ENCODE peak calls at places on chromosomes 12 and 14, in eight cellular contexts. E is HCT116, I is HEK293T, U is HT1080, X is astrocyte of the cerebellum, N is iris pigment epithelial cell, Y is anterior cingulate cortex, S is MV-4-11. P is an unnamed sample.

GRCh38 chr12:59322473-59322872 is 273.4 kb upstream of the SLC16A7 start:
- DNase-seq in N (no peak), Y (peak; percentile 50), U (peak; percentile 1), E (no peak), X (no peak), I (no peak), S (no peak), P (no peak)

GRCh38 chr14:72270341-72270740 is 338.1 kb downstream of the RGS6 start:
- DNase-seq in X (no peak), Y (no peak), N (no peak), I (no peak), U (no peak), E (no peak), S (no peak), P (no peak)

GRCh38 chr12:101066489-101066888 is 143.5 kb downstream of the SLC5A8 start:
- DNase-seq in N (no peak), Y (no peak), E (no peak), I (no peak), U (no peak), X (no peak), S (no peak), P (no peak)

GRCh38 chr12:29238822-29239291 is 89.8 kb downstream of the FAR2 start:
- DNase-seq in I (no peak), E (no peak), S (no peak), Y (no peak), N (peak; percentile 80), U (peak; percentile 63), X (no peak), P (no peak)

GRCh38 chr12:28899951-28900350 is 249.1 kb upstream of the FAR2 start:
- DNase-seq in U (peak; percentile 84), X (peak; percentile 20), N (peak; percentile 95), I (no peak), S (no peak), Y (no peak), E (no peak), P (no peak)

GRCh38 chr12:109458086-109458485 is 19.0 kb downstream of the KCTD10 start:
- DNase-seq in I (no peak), E (no peak), N (peak; percentile 85), U (peak; percentile 36), Y (no peak), X (no peak), S (peak; percentile 1), P (no peak)

GRCh38 chr12:31590730-31591307 is at the start of gene DENND5B:
- DNase-seq in E (no peak), N (peak; percentile 61), S (peak; percentile 7), I (peak; percentile 81), Y (peak; percentile 67), X (no peak), U (peak; percentile 19), P (peak; percentile 78)

GRCh38 chr12:27627123-27627835 is 69.0 kb upstream of the REP15 start:
- DNase-seq in X (peak; percentile 93), E (no peak), I (no peak), Y (no peak), N (peak; percentile 86), U (peak; percentile 79), S (peak; percentile 80), P (no peak)

GRCh38 chr12:5038781-5039311 is 4.8 kb upstream of the KCNA5 start:
- DNase-seq in E (no peak), X (no peak), S (no peak), N (no peak), U (no peak), I (no peak), Y (no peak), P (peak; percentile 19)

GRCh38 chr12:130953783-130954543 is at the start of gene ADGRD1:
- DNase-seq in Y (no peak), S (peak; percentile 93), U (no peak), E (no peak), N (peak; percentile 56), I (no peak), X (no peak), P (no peak)

GRCh38 chr12:69511469-69511868 is 41.3 kb downstream of the FRS2 start:
- DNase-seq in N (no peak), S (no peak), X (no peak), I (no peak), E (no peak), Y (no peak), U (no peak), P (no peak)

GRCh38 chr14:61553730-61554641 is 141.3 kb upstream of the HIF1A start:
- DNase-seq in N (peak; percentile 98), I (no peak), S (peak; percentile 46), E (no peak), Y (no peak), U (peak; percentile 97), X (peak; percentile 73), P (no peak)

GRCh38 chr12:26839551-26839950 is 6.6 kb upstream of the ITPR2 start:
- DNase-seq in E (no peak), X (no peak), N (no peak), I (no peak), S (no peak), Y (no peak), U (no peak), P (no peak)

GRCh38 chr12:3040026-3040656 is 37.0 kb upstream of the TSPAN9 start:
- DNase-seq in I (no peak), U (no peak), X (no peak), Y (no peak), N (no peak), S (no peak), E (no peak), P (no peak)

GRCh38 chr12:98754095-98754494 is 109.0 kb downstream of the APAF1 start:
- DNase-seq in S (no peak), E (no peak), Y (peak; percentile 31), N (peak; percentile 50), I (no peak), U (peak; percentile 87), X (peak; percentile 68), P (no peak)

GRCh38 chr14:103711516-103712431 is 3.5 kb downstream of the XRCC3 start:
- DNase-seq in E (no peak), N (no peak), X (no peak), S (no peak), U (no peak), I (no peak), Y (no peak), P (no peak)

GRCh38 chr14:32378284-32378683 is 49.2 kb downstream of the AKAP6 start:
- DNase-seq in Y (no peak), I (no peak), S (no peak), N (no peak), X (no peak), E (no peak), U (no peak), P (no peak)

GRCh38 chr14:67446371-67447032 is 34.5 kb upstream of the PLEK2 start:
- DNase-seq in Y (no peak), N (no peak), E (no peak), S (no peak), U (no peak), I (no peak), X (no peak), P (no peak)

GRCh38 chr12:13097526-13097925 is 5.9 kb downstream of the GSG1 start:
- DNase-seq in X (no peak), E (no peak), I (no peak), N (no peak), Y (no peak), S (peak; percentile 73), U (no peak), P (no peak)

GRCh38 chr14:58288106-58288792 is 10.1 kb upstream of the ARID4A start:
- DNase-seq in X (no peak), S (peak; percentile 18), N (no peak), U (no peak), E (no peak), I (no peak), Y (no peak), P (no peak)

GRCh38 chr12:15886372-15887042 is 4.3 kb downstream of the STRAP start:
- DNase-seq in E (no peak), U (no peak), X (peak; percentile 42), Y (no peak), S (no peak), N (no peak), I (no peak), P (no peak)

GRCh38 chr14:20427231-20428009 is 8.5 kb downstream of the KLHL33 start:
- DNase-seq in N (peak; percentile 71), U (peak; percentile 82), X (peak; percentile 35), E (peak; percentile 13), S (peak; percentile 98), I (no peak), Y (no peak), P (no peak)

GRCh38 chr14:88323520-88324199 is 591 bp upstream of the KCNK10 start:
- DNase-seq in N (peak; percentile 29), I (peak; percentile 37), U (no peak), X (no peak), E (no peak), Y (peak; percentile 20), S (peak; percentile 42), P (peak; percentile 58)

GRCh38 chr12:39341761-39342160 is 101.2 kb downstream of the KIF21A start:
- DNase-seq in S (no peak), Y (no peak), X (no peak), N (no peak), I (no peak), E (no peak), U (no peak), P (no peak)

GRCh38 chr12:18430425-18431048 is 169.2 kb downstream of the PIK3C2G start:
- DNase-seq in U (peak; percentile 32), N (peak; percentile 68), E (peak; percentile 38), I (peak; percentile 59), Y (no peak), S (peak; percentile 13), X (peak; percentile 49), P (peak; percentile 69)

GRCh38 chr12:16421806-16422205 is 74.4 kb downstream of the MGST1 start:
- DNase-seq in N (peak; percentile 29), Y (no peak), S (no peak), X (no peak), E (no peak), I (no peak), U (no peak), P (no peak)

GRCh38 chr12:92400006-92400405 is 254.4 kb upstream of the BTG1 start:
- DNase-seq in N (no peak), Y (no peak), I (no peak), U (no peak), S (no peak), X (no peak), E (no peak), P (no peak)

GRCh38 chr14:73764881-73765280 is 50.7 kb upstream of the PNMA1 start:
- DNase-seq in E (no peak), S (peak; percentile 91), I (no peak), U (no peak), N (no peak), X (no peak), Y (peak; percentile 42), P (no peak)

GRCh38 chr14:101843665-101844064 is 82.2 kb downstream of the PPP2R5C start:
- DNase-seq in U (peak; percentile 10), I (no peak), S (peak; percentile 89), X (no peak), Y (no peak), N (no peak), E (no peak), P (no peak)

GRCh38 chr12:50506753-50507473 is 2.1 kb downstream of the DIP2B start:
- DNase-seq in U (no peak), Y (no peak), I (no peak), E (no peak), X (no peak), S (no peak), N (no peak), P (no peak)

P was measured in endothelial cell.